ENCODE peak calls at places on chromosomes 6 and 20, in six cellular contexts. P is M059J; G is activated naive CD4-positive, alpha-beta T cell treated with anti-CD3 and anti-CD28 coated beads for 36 hours; C is effector memory CD8-positive, alpha-beta T cell; U is RKO; M is activated CD4-positive, alpha-beta T cell treated with anti-CD3 and anti-CD28 coated beads, Interleukin-2, amount 50 U/mL, for 1 hour. Y is an unnamed sample.

GRCh38 chr20:64238115-64238825 is 17.3 kb upstream of the PCMTD2 start:
- DNase-seq in P (no peak), G (no peak), C (no peak), U (no peak), M (no peak), Y (no peak)

GRCh38 chr6:77466055-77467028 is 3.1 kb upstream of the HTR1B start:
- DNase-seq in P (peak), G (peak), C (no peak), U (no peak), M (no peak), Y (peak)

GRCh38 chr20:56752274-56752673 is 123.2 kb downstream of the TFAP2C start:
- DNase-seq in P (peak), G (no peak), C (no peak), U (no peak), M (no peak), Y (peak)

GRCh38 chr20:20549699-20550098 is 162.7 kb downstream of the RALGAPA2 start:
- DNase-seq in P (peak), G (no peak), C (no peak), U (peak), M (no peak), Y (peak)

GRCh38 chr20:49368596-49368995 is 90.7 kb upstream of the ZNFX1 start:
- DNase-seq in P (no peak), G (no peak), C (no peak), U (no peak), M (no peak), Y (no peak)

GRCh38 chr6:22445946-22446345 is 123.4 kb upstream of the HDGFL1 start:
- DNase-seq in P (no peak), G (no peak), C (no peak), U (no peak), M (no peak), Y (no peak)

GRCh38 chr6:8526619-8527018 is 91.3 kb upstream of the SLC35B3 start:
- DNase-seq in P (no peak), G (no peak), C (no peak), U (no peak), M (no peak), Y (no peak)

GRCh38 chr6:2738373-2738979 is 12.2 kb downstream of the MYLK4 start:
- DNase-seq in P (peak), G (peak), C (peak), U (peak), M (peak), Y (peak)

GRCh38 chr20:16771204-16771603 is 23.0 kb downstream of the OTOR start:
- DNase-seq in P (no peak), G (no peak), C (no peak), U (no peak), M (no peak), Y (no peak)

GRCh38 chr20:20022498-20022897 is 5.3 kb downstream of the NAA20 start:
- DNase-seq in P (no peak), G (no peak), C (no peak), U (no peak), M (no peak), Y (no peak)

GRCh38 chr6:107652526-107653182 is 162.7 kb downstream of the SOBP start:
- DNase-seq in P (peak), G (no peak), C (no peak), U (no peak), M (no peak), Y (no peak)

GRCh38 chr6:154070657-154071056 is 31.6 kb downstream of the OPRM1 start:
- DNase-seq in P (peak), G (no peak), C (no peak), U (peak), M (no peak), Y (no peak)

GRCh38 chr6:56849876-56850275 is 105.0 kb upstream of the BEND6 start:
- DNase-seq in P (peak), G (no peak), C (no peak), U (no peak), M (no peak), Y (no peak)

GRCh38 chr20:19688031-19688806 is 69.8 kb upstream of the RIN2 start:
- DNase-seq in P (peak), G (peak), C (no peak), U (peak), M (peak), Y (peak)

GRCh38 chr20:62824476-62825287 is 7.8 kb downstream of the COL9A3 start:
- DNase-seq in P (no peak), G (peak), C (no peak), U (peak), M (peak), Y (peak)

GRCh38 chr6:38185244-38185643 is 365.7 kb downstream of the ZFAND3 start:
- DNase-seq in P (no peak), G (no peak), C (no peak), U (no peak), M (no peak), Y (no peak)

GRCh38 chr6:5466459-5466858 is 205.1 kb downstream of the FARS2 start:
- DNase-seq in P (peak), G (no peak), C (no peak), U (no peak), M (no peak), Y (no peak)

GRCh38 chr20:35252037-35252461 is 25.6 kb downstream of the MMP24 start:
- DNase-seq in P (peak), G (peak), C (peak), U (no peak), M (no peak), Y (no peak)

Y was measured in SW480.